ENCODE peak calls at places on chromosomes 2 and 18, in six cellular contexts. P, I, Z, V, A and T are unnamed samples.

GRCh38 chr2:54067851-54068375 is 47.5 kb upstream of the ACYP2 start:
- DNase-seq in P (no peak), I (no peak), Z (no peak), V (no peak), A (no peak), T (no peak)

GRCh38 chr2:41194235-41194634 is 742.3 kb upstream of the SLC8A1 start:
- DNase-seq in P (peak), I (peak), Z (no peak), V (no peak), A (no peak), T (no peak)

GRCh38 chr2:118223487-118224136 is 135.3 kb downstream of the INSIG2 start:
- DNase-seq in P (no peak), I (no peak), Z (no peak), V (no peak), A (no peak), T (no peak)

GRCh38 chr2:20629181-20629580 is 21.7 kb downstream of the HS1BP3 start:
- DNase-seq in P (no peak), I (peak), Z (no peak), V (no peak), A (no peak), T (no peak)

GRCh38 chr2:54468643-54469042 is 12.5 kb downstream of the SPTBN1 start:
- DNase-seq in P (no peak), I (no peak), Z (no peak), V (no peak), A (no peak), T (no peak)

GRCh38 chr18:76209597-76209996 is 285.4 kb downstream of the ZNF516 start:
- DNase-seq in P (no peak), I (no peak), Z (no peak), V (no peak), A (no peak), T (no peak)

GRCh38 chr2:120964819-120965218 is 229.2 kb downstream of the GLI2 start:
- DNase-seq in P (no peak), I (no peak), Z (no peak), V (no peak), A (no peak), T (no peak)

GRCh38 chr18:22813648-22814328 is 119.3 kb upstream of the RBBP8 start:
- DNase-seq in P (peak), I (no peak), Z (no peak), V (no peak), A (no peak), T (no peak)

GRCh38 chr2:117646872-117647271 is 167.6 kb upstream of the DDX18 start:
- DNase-seq in P (no peak), I (no peak), Z (no peak), V (no peak), A (no peak), T (no peak)

GRCh38 chr2:19667085-19667484 is 234.7 kb downstream of the TTC32 start:
- DNase-seq in P (no peak), I (no peak), Z (no peak), V (peak), A (no peak), T (no peak)

GRCh38 chr2:158586491-158586890 is 129.7 kb downstream of the PKP4 start:
- DNase-seq in P (no peak), I (no peak), Z (no peak), V (no peak), A (no peak), T (no peak)

GRCh38 chr2:25453199-25453903 is 111.6 kb upstream of the DNMT3A start:
- DNase-seq in P (no peak), I (no peak), Z (no peak), V (no peak), A (no peak), T (no peak)

GRCh38 chr2:122255924-122256323 is 500.5 kb downstream of the TSN start:
- DNase-seq in P (peak), I (no peak), Z (no peak), V (no peak), A (no peak), T (no peak)

GRCh38 chr2:157497603-157498314 is 53.9 kb upstream of the CYTIP start:
- DNase-seq in P (peak), I (no peak), Z (no peak), V (peak), A (no peak), T (peak)

GRCh38 chr2:216069028-216069427 is 12.6 kb downstream of the PECR start:
- DNase-seq in P (no peak), I (no peak), Z (no peak), V (no peak), A (no peak), T (no peak)

GRCh38 chr2:216066255-216066654 is 15.4 kb downstream of the PECR start:
- DNase-seq in P (no peak), I (no peak), Z (no peak), V (no peak), A (no peak), T (no peak)

GRCh38 chr2:216059233-216059834 is 22.3 kb downstream of the PECR start:
- DNase-seq in P (no peak), I (no peak), Z (no peak), V (no peak), A (no peak), T (no peak)

GRCh38 chr2:216064684-216065083 is 16.9 kb downstream of the PECR start:
- DNase-seq in P (no peak), I (no peak), Z (no peak), V (no peak), A (no peak), T (no peak)

GRCh38 chr2:216064014-216064630 is 17.5 kb downstream of the PECR start:
- DNase-seq in P (no peak), I (no peak), Z (no peak), V (no peak), A (no peak), T (no peak)
- TF ChIP-seq CTCF in P (no peak), I (no peak), Z (no peak), V (no peak), A (no peak), T (no peak)

GRCh38 chr18:79677221-79677620 is 2.4 kb upstream of the CTDP1 start:
- DNase-seq in P (no peak), I (no peak), Z (no peak), V (no peak), A (no peak), T (no peak)

GRCh38 chr18:79680100-79680879 is 687 bp downstream of the CTDP1 start:
- DNase-seq in P (peak), I (no peak), Z (no peak), V (no peak), A (peak), T (no peak)

GRCh38 chr18:79679552-79680099 is at the start of gene CTDP1:
- DNase-seq in P (peak), I (peak), Z (peak), V (peak), A (peak), T (peak)

GRCh38 chr18:79678665-79679551 is 695 bp upstream of the CTDP1 start:
- DNase-seq in P (peak), I (peak), Z (peak), V (peak), A (peak), T (peak)

GRCh38 chr18:79677840-79678239 is 1.8 kb upstream of the CTDP1 start:
- DNase-seq in P (no peak), I (no peak), Z (no peak), V (no peak), A (no peak), T (no peak)
- H3K27ac ChIP-seq in P (no peak), I (peak), Z (no peak), V (peak), A (peak), T (no peak)

GRCh38 chr2:99489758-99490087 is at the start of gene REV1:
- DNase-seq in P (no peak), I (no peak), Z (no peak), V (no peak), A (no peak), T (no peak)
- TF ChIP-seq POLR2A in P (peak), I (no peak), Z (no peak), V (peak), A (no peak), T (peak)

GRCh38 chr2:95388878-95389255 is 13.6 kb upstream of the FAHD2A start:
- DNase-seq in P (no peak), I (no peak), Z (no peak), V (no peak), A (no peak), T (no peak)

GRCh38 chr2:95389256-95390119 is 13.0 kb upstream of the FAHD2A start:
- DNase-seq in P (peak), I (peak), Z (peak), V (peak), A (no peak), T (peak)

GRCh38 chr2:95387358-95387757 is 15.2 kb upstream of the FAHD2A start:
- DNase-seq in P (no peak), I (no peak), Z (peak), V (no peak), A (no peak), T (no peak)

GRCh38 chr2:95386031-95386430 is 16.5 kb upstream of the FAHD2A start:
- DNase-seq in P (no peak), I (no peak), Z (peak), V (no peak), A (no peak), T (no peak)

DNA sequence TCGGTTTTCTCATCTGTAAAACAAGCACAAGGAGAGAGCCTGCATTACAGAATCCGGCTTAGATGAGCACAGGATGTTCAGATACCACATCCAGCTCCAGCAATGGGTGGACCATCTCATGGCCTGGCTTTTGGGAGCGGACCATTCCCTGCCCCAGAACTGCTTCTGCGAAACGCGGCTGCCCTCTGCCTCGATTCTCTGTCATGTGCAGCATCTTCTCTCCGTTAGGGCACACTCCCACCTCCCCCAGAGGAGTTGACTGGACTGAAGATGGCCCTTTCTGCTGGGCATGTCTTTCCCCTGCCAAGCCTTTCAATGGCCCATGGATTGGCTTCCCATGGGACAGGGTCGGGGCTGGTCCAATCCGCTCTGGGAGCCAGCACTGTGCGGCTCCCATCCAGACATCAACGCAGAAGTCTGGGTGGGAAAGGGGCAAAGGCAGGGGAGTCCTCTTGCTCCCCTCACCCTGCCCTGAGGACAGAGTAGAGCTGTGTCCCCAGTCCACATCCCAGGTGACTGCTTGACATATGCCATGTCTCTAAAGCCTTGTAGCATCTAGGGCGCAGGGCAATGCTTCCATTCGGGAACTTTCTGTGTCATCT is 14.3 kb upstream of the FAHD2A start:
- DNase-seq in P (no peak), I (no peak), Z (peak), V (no peak), A (no peak), T (no peak)
- TF ChIP-seq CTCF in P (no peak), I (no peak), Z (no peak), V (no peak), A (no peak), T (no peak)

GRCh38 chr2:67918471-67918870 is 144.3 kb downstream of the C1D start:
- DNase-seq in P (no peak), I (no peak), Z (no peak), V (no peak), A (no peak), T (no peak)
- H3K27ac ChIP-seq in P (peak), I (no peak), Z (no peak), V (no peak), A (no peak), T (no peak)

DNA sequence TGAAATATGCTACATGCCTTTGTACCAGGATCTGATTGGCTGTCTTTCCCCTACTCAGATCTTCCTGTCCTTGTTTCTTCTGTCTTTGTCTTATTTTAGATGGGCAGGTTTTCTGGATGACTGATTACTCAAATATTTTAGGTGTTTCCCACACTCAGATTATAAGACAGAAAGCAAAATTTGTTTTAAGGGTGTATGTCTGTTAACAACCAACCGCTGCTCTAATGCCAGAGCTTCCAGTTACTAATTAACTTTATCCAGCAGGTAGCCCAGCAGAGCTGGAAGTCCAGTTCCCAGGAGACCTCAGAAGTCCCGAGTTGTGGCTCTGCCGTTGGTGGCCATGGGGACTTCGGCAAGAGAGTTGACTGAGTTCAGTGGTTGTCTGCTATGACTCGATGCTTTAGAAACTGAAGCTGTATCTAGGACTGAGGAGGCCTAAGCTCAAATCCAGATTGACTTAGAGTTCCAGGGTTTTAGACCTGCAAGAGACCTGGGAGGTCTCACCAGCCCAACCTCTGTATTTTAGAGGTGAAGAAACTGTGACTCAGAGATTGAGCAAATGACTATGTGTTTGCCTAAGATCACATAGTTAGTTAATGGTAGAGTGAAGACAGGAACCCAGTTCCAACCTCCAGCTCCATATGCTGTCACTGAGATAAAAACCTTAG is 7.5 kb downstream of the IL1R2 start:
- DNase-seq in P (no peak), I (no peak), Z (no peak), V (no peak), A (no peak), T (no peak)
- TF ChIP-seq POLR2A in P (no peak), I (no peak), Z (no peak), V (no peak), A (no peak), T (no peak)

DNA sequence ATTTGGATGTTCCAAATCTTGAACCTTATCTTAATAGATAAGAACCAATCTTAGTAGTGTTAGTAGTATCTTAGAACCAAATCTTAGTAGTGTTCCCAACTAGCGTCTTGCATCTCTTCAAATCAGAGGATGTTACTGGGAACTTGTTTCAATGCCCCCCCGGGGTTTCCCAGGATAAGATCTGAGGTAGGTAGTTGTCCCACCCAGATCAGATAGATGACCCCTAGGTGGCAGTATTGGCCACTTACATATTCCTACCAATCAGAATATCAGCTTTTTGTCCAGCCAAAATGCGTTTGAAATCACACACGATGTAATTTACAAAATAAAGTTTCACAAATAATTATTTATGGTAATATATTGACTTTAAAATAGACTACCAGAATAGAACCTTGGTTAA is 314.8 kb downstream of the MBD2 start:
- DNase-seq in P (no peak), I (no peak), Z (no peak), V (peak), A (no peak), T (no peak)
- TF ChIP-seq CTCF in P (no peak), I (peak), Z (no peak), V (peak), A (no peak), T (peak)